ENCODE peak calls at places on chromosomes 11 and 22, in eight cellular contexts. W is HCT116, J is prostate gland, Z is IMR-90, B is sigmoid colon, Q is esophagus muscularis mucosa, O is esophagus squamous epithelium, C is tibial nerve. K is an unnamed sample. For H3K36me3, the result is how much of the 10 kb centered on the place peaks cover.

GRCh38 chr22:25900880-25901279 is 158.9 kb downstream of the MYO18B start:
- DNase-seq in J (no peak), Z (no peak), Q (no peak), C (no peak), B (no peak), W (no peak), O (no peak), K (no peak)

GRCh38 chr11:132589802-132590201 is 942.5 kb downstream of the OPCML start:
- DNase-seq in B (no peak), Z (no peak), W (no peak), Q (peak), C (no peak), J (no peak), O (no peak), K (no peak)

GRCh38 chr22:40009231-40009769 is 14.5 kb downstream of the FAM83F start:
- DNase-seq in Q (no peak), W (no peak), B (no peak), O (no peak), Z (peak), J (peak), C (no peak), K (no peak)

GRCh38 chr11:117818036-117818858 is 6.3 kb downstream of the FXYD2 start:
- DNase-seq in W (no peak), J (no peak), C (no peak), B (no peak), Z (peak), Q (no peak), O (no peak), K (peak)

GRCh38 chr22:37079668-37080171 is 28.2 kb downstream of the KCTD17 start:
- DNase-seq in O (no peak), Q (no peak), C (no peak), J (no peak), Z (peak), W (no peak), B (no peak), K (no peak)

GRCh38 chr11:121106812-121107211 is 5.8 kb downstream of the TECTA start:
- DNase-seq in J (no peak), O (no peak), B (no peak), Z (no peak), W (no peak), C (no peak), Q (no peak), K (no peak)

GRCh38 chr11:19306570-19306969 is 65.8 kb upstream of the E2F8 start:
- DNase-seq in J (no peak), C (no peak), B (no peak), O (no peak), Q (no peak), W (no peak), Z (no peak), K (no peak)

GRCh38 chr11:86672007-86672621 is at the start of gene ME3:
- DNase-seq in Z (peak), J (peak), O (no peak), B (peak), W (no peak), Q (no peak), C (peak), K (peak)

GRCh38 chr22:19957445-19957844 is 15.8 kb upstream of the TXNRD2 start:
- DNase-seq in C (no peak), Z (no peak), W (no peak), Q (no peak), J (no peak), B (peak), O (no peak), K (peak)

GRCh38 chr11:59206635-59207034 is 6.1 kb downstream of the MPEG1 start:
- DNase-seq in W (peak), C (peak), Z (peak), B (no peak), J (no peak), Q (no peak), O (no peak), K (peak)

GRCh38 chr11:132992838-132993680 is 539.2 kb downstream of the OPCML start:
- DNase-seq in Q (peak), Z (peak), B (no peak), O (no peak), C (no peak), W (no peak), J (no peak), K (no peak)

GRCh38 chr11:59545179-59546020 is 34.1 kb downstream of the OR4D9 start:
- DNase-seq in C (no peak), B (no peak), Q (no peak), J (no peak), W (peak), O (no peak), Z (peak), K (no peak)

GRCh38 chr22:38345782-38346181 is 28.5 kb upstream of the CSNK1E start:
- DNase-seq in B (peak), Q (peak), C (no peak), W (no peak), O (no peak), J (peak), Z (no peak), K (no peak)

GRCh38 chr11:44681698-44682097 is 45.1 kb upstream of the TSPAN18 start:
- DNase-seq in W (no peak), C (no peak), Q (no peak), O (no peak), B (no peak), Z (peak), J (no peak), K (no peak)

GRCh38 chr22:17707526-17707925 is 66.7 kb downstream of the BID start:
- DNase-seq in C (no peak), W (no peak), O (no peak), B (no peak), Q (no peak), J (no peak), Z (no peak), K (no peak)

GRCh38 chr22:42684462-42685195 is 35.4 kb upstream of the CYB5R3 start:
- DNase-seq in W (no peak), O (no peak), Q (no peak), B (peak), Z (no peak), C (peak), J (no peak), K (no peak)

GRCh38 chr22:42683599-42684283 is 34.5 kb upstream of the CYB5R3 start:
- DNase-seq in C (no peak), O (no peak), Q (no peak), B (peak), Z (no peak), J (no peak), W (no peak), K (no peak)

GRCh38 chr22:42688241-42688913 is 32.3 kb downstream of the A4GALT start:
- DNase-seq in Q (peak), J (peak), Z (peak), O (no peak), B (peak), C (peak), W (no peak), K (peak)

GRCh38 chr22:42686756-42687491 is 33.7 kb downstream of the A4GALT start:
- DNase-seq in J (no peak), O (no peak), C (no peak), Q (no peak), Z (no peak), B (no peak), W (no peak), K (no peak)

DNA sequence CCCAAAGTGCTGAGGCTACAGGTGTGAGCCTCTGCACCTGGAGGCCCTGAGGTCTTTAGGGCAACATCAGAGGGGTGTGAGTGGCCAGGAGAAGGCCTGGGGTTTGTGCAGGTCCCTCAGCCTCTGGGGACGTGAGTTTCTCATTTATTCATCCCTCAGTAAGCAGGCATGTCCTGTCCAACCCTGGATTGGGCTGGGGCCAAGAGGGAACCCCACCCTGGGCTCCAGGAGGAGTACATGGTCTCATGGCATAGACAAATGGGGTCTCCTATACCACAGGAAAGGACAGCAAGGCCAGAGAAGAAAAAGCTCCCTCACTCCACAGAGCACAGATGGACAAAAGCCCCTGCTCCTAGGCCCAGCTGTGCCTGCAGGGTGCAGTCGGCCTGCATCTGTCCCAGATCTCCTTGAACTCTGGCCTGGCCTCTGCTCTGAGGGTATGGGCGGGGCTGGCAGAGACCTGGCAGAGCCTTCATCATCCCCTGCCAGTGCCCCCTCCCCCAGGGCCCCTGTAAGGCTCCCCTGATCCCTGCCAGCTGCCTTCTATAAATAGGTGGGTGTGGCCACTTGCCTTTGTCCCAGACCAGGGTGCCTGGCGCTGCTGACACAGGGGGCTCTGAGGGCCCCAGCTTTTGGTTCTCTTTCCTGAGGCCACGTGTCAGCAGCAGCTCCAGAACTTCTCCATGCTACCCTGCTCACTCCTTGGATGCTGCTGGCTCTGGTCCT is 34.6 kb downstream of the A4GALT start:
- DNase-seq in O (no peak), J (no peak), Z (no peak), C (no peak), W (no peak), B (peak), Q (no peak), K (no peak)
- TF ChIP-seq POLR2A in O (no peak), J (no peak), Z (no peak), C (no peak), W (no peak), B (no peak), Q (no peak), K (no peak)

DNA sequence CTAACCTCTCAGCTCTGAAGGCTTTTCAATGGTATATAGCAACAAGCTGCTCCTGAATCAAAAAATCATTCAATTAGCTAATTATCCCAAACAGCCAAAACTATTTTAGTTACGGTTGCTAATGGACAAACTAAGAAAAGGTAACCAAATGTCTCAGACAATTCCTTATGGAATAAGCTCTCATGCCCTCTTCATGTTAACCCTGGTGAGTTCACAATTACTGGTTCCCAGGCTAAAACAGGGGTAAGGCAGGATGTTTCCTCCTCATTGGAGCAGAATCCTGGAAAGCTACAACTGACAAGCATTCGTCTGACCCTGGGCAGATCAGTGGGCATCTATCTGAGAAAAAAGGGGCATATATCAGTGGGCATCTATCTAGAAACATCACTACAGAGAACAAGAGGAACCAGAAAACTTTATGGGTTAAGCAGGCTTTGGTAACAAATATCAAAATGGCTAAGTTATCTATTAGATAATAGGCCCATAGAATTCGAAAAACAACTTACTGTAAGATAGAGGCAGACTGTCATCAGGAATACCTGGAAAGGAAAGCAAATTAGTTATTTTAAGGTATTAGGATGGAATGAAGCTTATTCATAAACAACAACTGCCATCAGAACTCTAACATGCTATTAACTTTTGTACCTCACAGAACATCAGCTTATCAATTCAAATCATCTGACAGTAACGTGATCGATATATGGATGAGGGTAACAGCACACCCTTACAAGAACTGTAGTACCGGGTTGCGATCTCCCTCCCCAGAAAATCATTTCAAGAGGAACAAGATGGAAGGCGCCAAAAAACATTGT is 14.8 kb upstream of the WDR74 start:
- DNase-seq in J (no peak), B (no peak), C (no peak), Q (no peak), W (no peak), Z (no peak), O (no peak), K (no peak)
- H3K36me3 ChIP-seq in J (under half), B (under half), C (under half), Q (under half), W (under half), Z (under half), O (under half), K (under half)

GRCh38 chr11:73399159-73400090 is 23.2 kb downstream of the RELT start:
- DNase-seq in Z (peak), C (no peak), Q (no peak), B (peak), W (no peak), J (no peak), O (no peak), K (no peak)
- TF ChIP-seq POLR2A in Z (no peak), C (no peak), Q (no peak), B (no peak), W (no peak), J (no peak), O (no peak), K (no peak)

GRCh38 chr11:60905551-60906113 is 753 bp downstream of the PRPF19 start:
- DNase-seq in Q (no peak), Z (peak), J (peak), B (peak), C (no peak), W (no peak), O (no peak), K (no peak)
- H3K36me3 ChIP-seq in Q (under half), Z (under half), J (under half), B (under half), C (under half), W (under half), O (under half), K (under half)

K was measured in right lobe of liver.